ENCODE peak calls at places on chromosome 10, in ten cellular contexts. I is NCI-H1092; B is neural crest cell; R is RWPE1; N is amniotic stem cell; A is renal cortical epithelial cell; L is skeletal muscle cell; T is transverse colon; J is thyroid gland; G is activated effector memory CD4-positive, alpha-beta T cell treated with Interleukin-2 at 50 U/mL for 16 hours. X is an unnamed sample.
A peak's percentile ranks its signal among the peaks of the same experiment; 100 is the strongest.

GRCh38 chr10:24951201-24952145 is 933 bp downstream of the PRTFDC1 start:
- DNase-seq in I (peak; percentile 12), B (peak; percentile 18), R (no peak), N (no peak), A (no peak), L (no peak), T (peak; percentile 49), J (peak; percentile 7), G (no peak), X (no peak)

GRCh38 chr10:84179059-84179710 is 5.6 kb downstream of the GPR15LG start:
- DNase-seq in I (peak; percentile 53), B (no peak), R (peak; percentile 98), N (no peak), A (peak; percentile 99), L (peak; percentile 6), T (no peak), J (peak; percentile 69), G (no peak), X (no peak)

GRCh38 chr10:103666109-103666508 is 172.6 kb downstream of the NEURL1 start:
- DNase-seq in I (no peak), B (peak; percentile 34), R (no peak), N (no peak), A (no peak), L (no peak), T (no peak), J (peak; percentile 31), G (no peak), X (no peak)

GRCh38 chr10:53702489-53702888 is 929.9 kb upstream of the MBL2 start:
- DNase-seq in I (no peak), B (no peak), R (no peak), N (no peak), A (no peak), L (no peak), T (no peak), J (peak; percentile 59), G (no peak), X (no peak)

GRCh38 chr10:46523881-46524470 is 32.5 kb downstream of the GPRIN2 start:
- DNase-seq in I (no peak), B (no peak), R (peak; percentile 93), N (peak; percentile 57), A (peak; percentile 87), L (peak; percentile 92), T (peak; percentile 18), J (peak; percentile 86), G (no peak), X (no peak)

GRCh38 chr10:80489371-80490112 is 35.4 kb downstream of the TSPAN14 start:
- DNase-seq in I (no peak), B (no peak), R (no peak), N (no peak), A (no peak), L (no peak), T (no peak), J (no peak), G (no peak), X (no peak)

GRCh38 chr10:572066-572465 is 117.4 kb downstream of the DIP2C start:
- DNase-seq in I (no peak), B (no peak), R (no peak), N (no peak), A (no peak), L (no peak), T (no peak), J (no peak), G (no peak), X (no peak)

GRCh38 chr10:123166618-123167017 is 12.4 kb downstream of the BUB3 start:
- DNase-seq in I (no peak), B (no peak), R (no peak), N (no peak), A (no peak), L (no peak), T (no peak), J (no peak), G (no peak), X (no peak)

GRCh38 chr10:76111986-76112825 is 680.8 kb downstream of the LRMDA start:
- DNase-seq in I (no peak), B (no peak), R (no peak), N (no peak), A (no peak), L (no peak), T (no peak), J (peak; percentile 26), G (no peak), X (no peak)

GRCh38 chr10:84605802-84606201 is 277.4 kb downstream of the CCSER2 start:
- DNase-seq in I (no peak), B (no peak), R (peak; percentile 36), N (no peak), A (no peak), L (no peak), T (no peak), J (no peak), G (no peak), X (no peak)

GRCh38 chr10:103775786-103776185 is 79.6 kb downstream of the SH3PXD2A start:
- DNase-seq in I (no peak), B (no peak), R (no peak), N (no peak), A (no peak), L (no peak), T (no peak), J (no peak), G (no peak), X (no peak)

GRCh38 chr10:90674461-90674860 is 183.4 kb downstream of the HTR7 start:
- DNase-seq in I (no peak), B (no peak), R (no peak), N (no peak), A (no peak), L (no peak), T (no peak), J (no peak), G (no peak), X (no peak)

GRCh38 chr10:115171392-115171960 is 78.3 kb downstream of the ATRNL1 start:
- DNase-seq in I (no peak), B (no peak), R (peak; percentile 14), N (no peak), A (peak; percentile 31), L (no peak), T (no peak), J (no peak), G (no peak), X (no peak)

GRCh38 chr10:43913676-43914235 is 265.1 kb upstream of the ZNF32 start:
- DNase-seq in I (no peak), B (no peak), R (no peak), N (no peak), A (no peak), L (no peak), T (no peak), J (no peak), G (no peak), X (no peak)

GRCh38 chr10:80090120-80090519 is 11.7 kb downstream of the TMEM254 start:
- DNase-seq in I (peak; percentile 16), B (no peak), R (no peak), N (no peak), A (no peak), L (no peak), T (no peak), J (no peak), G (no peak), X (no peak)

GRCh38 chr10:111593578-111593977 is 516.7 kb downstream of the ADRA2A start:
- DNase-seq in I (no peak), B (no peak), R (no peak), N (no peak), A (no peak), L (no peak), T (no peak), J (no peak), G (no peak), X (no peak)

GRCh38 chr10:87068281-87068680 is 26.4 kb downstream of the GLUD1 start:
- DNase-seq in I (no peak), B (no peak), R (no peak), N (no peak), A (no peak), L (no peak), T (no peak), J (no peak), G (no peak), X (no peak)

GRCh38 chr10:47147186-47147585 is 152.8 kb upstream of the GDF10 start:
- DNase-seq in I (no peak), B (no peak), R (no peak), N (no peak), A (no peak), L (no peak), T (no peak), J (no peak), G (no peak), X (no peak)

GRCh38 chr10:31700222-31700621 is 228.4 kb downstream of the ARHGAP12 start:
- DNase-seq in I (no peak), B (no peak), R (no peak), N (no peak), A (no peak), L (no peak), T (no peak), J (no peak), G (no peak), X (no peak)

GRCh38 chr10:43648083-43648391 is 644 bp downstream of the ZNF32 start:
- DNase-seq in I (no peak), B (no peak), R (no peak), N (no peak), A (no peak), L (no peak), T (no peak), J (no peak), G (no peak), X (no peak)

X was measured in GM12878.